ENCODE peak calls at places on chromosome 22, in eight cellular contexts. One of them, this sample, is unnamed.

GRCh38 chr22:27133951-27134664 is 476.7 kb downstream of the MIAT start:
- DNase-seq in heart right ventricle: no peak
- DNase-seq in activated B cell treated with CpG ODN at 0.5 μM for 24 hours: no peak
- DNase-seq in dorsolateral prefrontal cortex: no peak
- DNase-seq in NCI-H226: peak; percentile 78
- DNase-seq in cerebellar cortex: no peak
- DNase-seq in activated T-helper 1 cell treated with anti-CD3 and anti-CD28 coated beads, Interleukin-12 subunit alpha, Interleukin-12 subunit beta, Interleukin-2, Interleukin-4 antibody, amounts not matched to agents 30 ng/mL and 10 ng/mL and 1 ng/mL, durations not matched to agents 14 hours and 24 hours and 36 hours: no peak
- DNase-seq in substantia nigra: no peak
- DNase-seq in this sample: no peak

GRCh38 chr22:26431151-26431995 is 2.3 kb downstream of the ASPHD2 start:
- DNase-seq in heart right ventricle: no peak
- DNase-seq in activated B cell treated with CpG ODN at 0.5 μM for 24 hours: no peak
- DNase-seq in dorsolateral prefrontal cortex: no peak
- DNase-seq in NCI-H226: no peak
- DNase-seq in cerebellar cortex: no peak
- DNase-seq in activated T-helper 1 cell treated with anti-CD3 and anti-CD28 coated beads, Interleukin-12 subunit alpha, Interleukin-12 subunit beta, Interleukin-2, Interleukin-4 antibody, amounts not matched to agents 30 ng/mL and 10 ng/mL and 1 ng/mL, durations not matched to agents 14 hours and 24 hours and 36 hours: no peak
- DNase-seq in substantia nigra: no peak
- DNase-seq in this sample: no peak

GRCh38 chr22:20111045-20111688 is 4.7 kb upstream of the RANBP1 start:
- DNase-seq in heart right ventricle: no peak
- DNase-seq in activated B cell treated with CpG ODN at 0.5 μM for 24 hours: no peak
- DNase-seq in dorsolateral prefrontal cortex: no peak
- DNase-seq in NCI-H226: no peak
- DNase-seq in cerebellar cortex: peak; percentile 54
- DNase-seq in activated T-helper 1 cell treated with anti-CD3 and anti-CD28 coated beads, Interleukin-12 subunit alpha, Interleukin-12 subunit beta, Interleukin-2, Interleukin-4 antibody, amounts not matched to agents 30 ng/mL and 10 ng/mL and 1 ng/mL, durations not matched to agents 14 hours and 24 hours and 36 hours: no peak
- DNase-seq in substantia nigra: no peak
- DNase-seq in this sample: no peak

GRCh38 chr22:49487950-49488349 is 339.7 kb downstream of the BRD1 start:
- DNase-seq in heart right ventricle: no peak
- DNase-seq in activated B cell treated with CpG ODN at 0.5 μM for 24 hours: no peak
- DNase-seq in dorsolateral prefrontal cortex: no peak
- DNase-seq in NCI-H226: no peak
- DNase-seq in cerebellar cortex: no peak
- DNase-seq in activated T-helper 1 cell treated with anti-CD3 and anti-CD28 coated beads, Interleukin-12 subunit alpha, Interleukin-12 subunit beta, Interleukin-2, Interleukin-4 antibody, amounts not matched to agents 30 ng/mL and 10 ng/mL and 1 ng/mL, durations not matched to agents 14 hours and 24 hours and 36 hours: no peak
- DNase-seq in substantia nigra: no peak
- DNase-seq in this sample: no peak

GRCh38 chr22:42268852-42269406 is 1.5 kb downstream of the TCF20 start:
- DNase-seq in heart right ventricle: no peak
- DNase-seq in activated B cell treated with CpG ODN at 0.5 μM for 24 hours: no peak
- DNase-seq in dorsolateral prefrontal cortex: no peak
- DNase-seq in NCI-H226: no peak
- DNase-seq in cerebellar cortex: no peak
- DNase-seq in activated T-helper 1 cell treated with anti-CD3 and anti-CD28 coated beads, Interleukin-12 subunit alpha, Interleukin-12 subunit beta, Interleukin-2, Interleukin-4 antibody, amounts not matched to agents 30 ng/mL and 10 ng/mL and 1 ng/mL, durations not matched to agents 14 hours and 24 hours and 36 hours: no peak
- DNase-seq in substantia nigra: no peak
- DNase-seq in this sample: no peak

GRCh38 chr22:30781271-30781875 is 86.7 kb downstream of the OSBP2 start:
- DNase-seq in heart right ventricle: no peak
- DNase-seq in activated B cell treated with CpG ODN at 0.5 μM for 24 hours: no peak
- DNase-seq in dorsolateral prefrontal cortex: no peak
- DNase-seq in NCI-H226: no peak
- DNase-seq in cerebellar cortex: no peak
- DNase-seq in activated T-helper 1 cell treated with anti-CD3 and anti-CD28 coated beads, Interleukin-12 subunit alpha, Interleukin-12 subunit beta, Interleukin-2, Interleukin-4 antibody, amounts not matched to agents 30 ng/mL and 10 ng/mL and 1 ng/mL, durations not matched to agents 14 hours and 24 hours and 36 hours: no peak
- DNase-seq in substantia nigra: no peak
- DNase-seq in this sample: no peak

GRCh38 chr22:41910050-41910598 is 4.8 kb downstream of the SHISA8 start:
- DNase-seq in heart right ventricle: no peak
- DNase-seq in activated B cell treated with CpG ODN at 0.5 μM for 24 hours: peak; percentile 49
- DNase-seq in dorsolateral prefrontal cortex: no peak
- DNase-seq in NCI-H226: no peak
- DNase-seq in cerebellar cortex: no peak
- DNase-seq in activated T-helper 1 cell treated with anti-CD3 and anti-CD28 coated beads, Interleukin-12 subunit alpha, Interleukin-12 subunit beta, Interleukin-2, Interleukin-4 antibody, amounts not matched to agents 30 ng/mL and 10 ng/mL and 1 ng/mL, durations not matched to agents 14 hours and 24 hours and 36 hours: no peak
- DNase-seq in substantia nigra: no peak
- DNase-seq in this sample: no peak

GRCh38 chr22:38927033-38927789 is 30.2 kb upstream of the APOBEC3A start:
- DNase-seq in heart right ventricle: peak; percentile 65
- DNase-seq in activated B cell treated with CpG ODN at 0.5 μM for 24 hours: peak; percentile 40
- DNase-seq in dorsolateral prefrontal cortex: peak; percentile 72
- DNase-seq in NCI-H226: no peak
- DNase-seq in cerebellar cortex: peak; percentile 48
- DNase-seq in activated T-helper 1 cell treated with anti-CD3 and anti-CD28 coated beads, Interleukin-12 subunit alpha, Interleukin-12 subunit beta, Interleukin-2, Interleukin-4 antibody, amounts not matched to agents 30 ng/mL and 10 ng/mL and 1 ng/mL, durations not matched to agents 14 hours and 24 hours and 36 hours: peak; percentile 35
- DNase-seq in substantia nigra: no peak
- DNase-seq in this sample: peak; percentile 59

GRCh38 chr22:49992921-49993648 is 19.5 kb downstream of the IL17REL start:
- DNase-seq in heart right ventricle: peak; percentile 54
- DNase-seq in activated B cell treated with CpG ODN at 0.5 μM for 24 hours: peak; percentile 61
- DNase-seq in dorsolateral prefrontal cortex: peak; percentile 96
- DNase-seq in NCI-H226: no peak
- DNase-seq in cerebellar cortex: no peak
- DNase-seq in activated T-helper 1 cell treated with anti-CD3 and anti-CD28 coated beads, Interleukin-12 subunit alpha, Interleukin-12 subunit beta, Interleukin-2, Interleukin-4 antibody, amounts not matched to agents 30 ng/mL and 10 ng/mL and 1 ng/mL, durations not matched to agents 14 hours and 24 hours and 36 hours: peak; percentile 48
- DNase-seq in substantia nigra: peak; percentile 69
- DNase-seq in this sample: peak; percentile 85

GRCh38 chr22:20132686-20133246 is 1.2 kb downstream of the ZDHHC8 start:
- DNase-seq in heart right ventricle: no peak
- DNase-seq in activated B cell treated with CpG ODN at 0.5 μM for 24 hours: no peak
- DNase-seq in dorsolateral prefrontal cortex: no peak
- DNase-seq in NCI-H226: no peak
- DNase-seq in cerebellar cortex: no peak
- DNase-seq in activated T-helper 1 cell treated with anti-CD3 and anti-CD28 coated beads, Interleukin-12 subunit alpha, Interleukin-12 subunit beta, Interleukin-2, Interleukin-4 antibody, amounts not matched to agents 30 ng/mL and 10 ng/mL and 1 ng/mL, durations not matched to agents 14 hours and 24 hours and 36 hours: no peak
- DNase-seq in substantia nigra: no peak
- DNase-seq in this sample: no peak

GRCh38 chr22:24591286-24591830 is 1.5 kb downstream of the LRRC75B start:
- DNase-seq in heart right ventricle: no peak
- DNase-seq in activated B cell treated with CpG ODN at 0.5 μM for 24 hours: no peak
- DNase-seq in dorsolateral prefrontal cortex: no peak
- DNase-seq in NCI-H226: no peak
- DNase-seq in cerebellar cortex: peak; percentile 29
- DNase-seq in activated T-helper 1 cell treated with anti-CD3 and anti-CD28 coated beads, Interleukin-12 subunit alpha, Interleukin-12 subunit beta, Interleukin-2, Interleukin-4 antibody, amounts not matched to agents 30 ng/mL and 10 ng/mL and 1 ng/mL, durations not matched to agents 14 hours and 24 hours and 36 hours: no peak
- DNase-seq in substantia nigra: no peak
- DNase-seq in this sample: no peak

GRCh38 chr22:19807161-19807913 is 46.8 kb downstream of the TBX1 start:
- DNase-seq in heart right ventricle: no peak
- DNase-seq in activated B cell treated with CpG ODN at 0.5 μM for 24 hours: no peak
- DNase-seq in dorsolateral prefrontal cortex: no peak
- DNase-seq in NCI-H226: no peak
- DNase-seq in cerebellar cortex: no peak
- DNase-seq in activated T-helper 1 cell treated with anti-CD3 and anti-CD28 coated beads, Interleukin-12 subunit alpha, Interleukin-12 subunit beta, Interleukin-2, Interleukin-4 antibody, amounts not matched to agents 30 ng/mL and 10 ng/mL and 1 ng/mL, durations not matched to agents 14 hours and 24 hours and 36 hours: no peak
- DNase-seq in substantia nigra: no peak
- DNase-seq in this sample: no peak

GRCh38 chr22:22558972-22559603 is at the start of gene PRAME:
- DNase-seq in heart right ventricle: no peak
- DNase-seq in activated B cell treated with CpG ODN at 0.5 μM for 24 hours: peak; percentile 62
- DNase-seq in dorsolateral prefrontal cortex: no peak
- DNase-seq in NCI-H226: no peak
- DNase-seq in cerebellar cortex: peak; percentile 62
- DNase-seq in activated T-helper 1 cell treated with anti-CD3 and anti-CD28 coated beads, Interleukin-12 subunit alpha, Interleukin-12 subunit beta, Interleukin-2, Interleukin-4 antibody, amounts not matched to agents 30 ng/mL and 10 ng/mL and 1 ng/mL, durations not matched to agents 14 hours and 24 hours and 36 hours: peak; percentile 62
- DNase-seq in substantia nigra: no peak
- DNase-seq in this sample: no peak

GRCh38 chr22:31089101-31090100 is 8.3 kb downstream of the SMTN start:
- DNase-seq in heart right ventricle: peak; percentile 5
- DNase-seq in activated B cell treated with CpG ODN at 0.5 μM for 24 hours: peak; percentile 36
- DNase-seq in dorsolateral prefrontal cortex: peak; percentile 65
- DNase-seq in NCI-H226: no peak
- DNase-seq in cerebellar cortex: peak; percentile 46
- DNase-seq in activated T-helper 1 cell treated with anti-CD3 and anti-CD28 coated beads, Interleukin-12 subunit alpha, Interleukin-12 subunit beta, Interleukin-2, Interleukin-4 antibody, amounts not matched to agents 30 ng/mL and 10 ng/mL and 1 ng/mL, durations not matched to agents 14 hours and 24 hours and 36 hours: no peak
- DNase-seq in substantia nigra: no peak
- DNase-seq in this sample: no peak

GRCh38 chr22:50531546-50532352 is 1.9 kb upstream of the TYMP start:
- DNase-seq in heart right ventricle: peak; percentile 90
- DNase-seq in activated B cell treated with CpG ODN at 0.5 μM for 24 hours: peak; percentile 78
- DNase-seq in dorsolateral prefrontal cortex: no peak
- DNase-seq in NCI-H226: peak; percentile 49
- DNase-seq in cerebellar cortex: peak; percentile 33
- DNase-seq in activated T-helper 1 cell treated with anti-CD3 and anti-CD28 coated beads, Interleukin-12 subunit alpha, Interleukin-12 subunit beta, Interleukin-2, Interleukin-4 antibody, amounts not matched to agents 30 ng/mL and 10 ng/mL and 1 ng/mL, durations not matched to agents 14 hours and 24 hours and 36 hours: peak; percentile 75
- DNase-seq in substantia nigra: no peak
- DNase-seq in this sample: no peak

GRCh38 chr22:19855504-19856409 is 1.1 kb upstream of the GNB1L start:
- DNase-seq in heart right ventricle: no peak
- DNase-seq in activated B cell treated with CpG ODN at 0.5 μM for 24 hours: peak; percentile 34
- DNase-seq in dorsolateral prefrontal cortex: no peak
- DNase-seq in NCI-H226: no peak
- DNase-seq in cerebellar cortex: peak; percentile 49
- DNase-seq in activated T-helper 1 cell treated with anti-CD3 and anti-CD28 coated beads, Interleukin-12 subunit alpha, Interleukin-12 subunit beta, Interleukin-2, Interleukin-4 antibody, amounts not matched to agents 30 ng/mL and 10 ng/mL and 1 ng/mL, durations not matched to agents 14 hours and 24 hours and 36 hours: peak; percentile 25
- DNase-seq in substantia nigra: no peak
- DNase-seq in this sample: no peak

GRCh38 chr22:38696606-38697005 is 4.1 kb downstream of the JOSD1 start:
- DNase-seq in heart right ventricle: peak; percentile 39
- DNase-seq in activated B cell treated with CpG ODN at 0.5 μM for 24 hours: no peak
- DNase-seq in dorsolateral prefrontal cortex: no peak
- DNase-seq in NCI-H226: peak; percentile 79
- DNase-seq in cerebellar cortex: no peak
- DNase-seq in activated T-helper 1 cell treated with anti-CD3 and anti-CD28 coated beads, Interleukin-12 subunit alpha, Interleukin-12 subunit beta, Interleukin-2, Interleukin-4 antibody, amounts not matched to agents 30 ng/mL and 10 ng/mL and 1 ng/mL, durations not matched to agents 14 hours and 24 hours and 36 hours: no peak
- DNase-seq in substantia nigra: no peak
- DNase-seq in this sample: no peak

GRCh38 chr22:43262990-43263644 is 76.2 kb upstream of the TTLL12 start:
- DNase-seq in heart right ventricle: peak; percentile 13
- DNase-seq in activated B cell treated with CpG ODN at 0.5 μM for 24 hours: no peak
- DNase-seq in dorsolateral prefrontal cortex: no peak
- DNase-seq in NCI-H226: no peak
- DNase-seq in cerebellar cortex: no peak
- DNase-seq in activated T-helper 1 cell treated with anti-CD3 and anti-CD28 coated beads, Interleukin-12 subunit alpha, Interleukin-12 subunit beta, Interleukin-2, Interleukin-4 antibody, amounts not matched to agents 30 ng/mL and 10 ng/mL and 1 ng/mL, durations not matched to agents 14 hours and 24 hours and 36 hours: peak; percentile 44
- DNase-seq in substantia nigra: no peak
- DNase-seq in this sample: no peak

This sample was measured in amygdala.